ENCODE peak calls at places on chromosomes 16 and 17, in six cellular contexts. V, B, S, D, U and Z are unnamed samples.

GRCh38 chr16:56525154-56525720 is 5.4 kb upstream of the BBS2 start:
- DNase-seq in D (no peak), B (no peak), V (no peak), S (no peak), U (no peak), Z (no peak)

GRCh38 chr17:53588317-53588716 is 234.4 kb upstream of the KIF2B start:
- DNase-seq in S (no peak), U (no peak), B (no peak), D (no peak), V (no peak), Z (no peak)

GRCh38 chr16:11796227-11797165 is 562 bp downstream of the ZC3H7A start:
- DNase-seq in D (no peak), U (peak; percentile 50), B (no peak), S (peak; percentile 76), V (peak; percentile 79), Z (peak; percentile 54)

GRCh38 chr17:77723909-77724875 is 234.3 kb upstream of the TNRC6C start:
- DNase-seq in D (no peak), B (no peak), S (no peak), V (no peak), U (no peak), Z (no peak)

GRCh38 chr16:81376880-81377279 is 62.1 kb downstream of the GAN start:
- DNase-seq in U (no peak), B (no peak), V (no peak), S (no peak), D (peak; percentile 72), Z (no peak)

GRCh38 chr17:47776330-47777197 is 43.5 kb downstream of the TBX21 start:
- DNase-seq in D (no peak), B (no peak), V (no peak), U (peak; percentile 78), S (no peak), Z (peak; percentile 24)

GRCh38 chr16:49382916-49383315 is 9.3 kb downstream of the C16orf78 start:
- DNase-seq in B (no peak), V (no peak), S (no peak), D (no peak), U (no peak), Z (no peak)

GRCh38 chr16:20393801-20394637 is 10.5 kb downstream of the PDILT start:
- DNase-seq in U (no peak), S (peak; percentile 29), V (no peak), B (no peak), D (no peak), Z (no peak)

GRCh38 chr17:77927777-77928518 is 30.6 kb upstream of the TNRC6C start:
- DNase-seq in B (no peak), S (no peak), V (no peak), D (no peak), U (no peak), Z (no peak)

GRCh38 chr16:28261916-28262315 is 30.4 kb upstream of the SBK1 start:
- DNase-seq in B (no peak), V (no peak), U (no peak), D (no peak), S (no peak), Z (no peak)

GRCh38 chr17:40873801-40874200 is 6.8 kb upstream of the KRT12 start:
- DNase-seq in V (no peak), D (no peak), B (no peak), S (no peak), U (no peak), Z (no peak)

GRCh38 chr16:77897038-77897437 is 108.7 kb downstream of the VAT1L start:
- DNase-seq in B (no peak), D (no peak), V (no peak), S (no peak), U (no peak), Z (no peak)

GRCh38 chr17:21388066-21388465 is 11.9 kb downstream of the KCNJ12 start:
- DNase-seq in B (no peak), V (no peak), S (no peak), D (no peak), U (no peak), Z (peak; percentile 76)

GRCh38 chr17:31392856-31393748 is 1.6 kb downstream of the RAB11FIP4 start:
- DNase-seq in V (peak; percentile 40), S (no peak), D (peak; percentile 20), U (no peak), B (no peak), Z (no peak)

GRCh38 chr16:71526111-71526998 is at the start of gene CHST4:
- DNase-seq in U (peak; percentile 16), D (peak; percentile 14), S (peak; percentile 84), V (no peak), B (no peak), Z (peak; percentile 72)

GRCh38 chr17:36055921-36056320 is 8.2 kb upstream of the CCL18 start:
- DNase-seq in S (no peak), U (no peak), B (no peak), V (no peak), D (no peak), Z (no peak)

GRCh38 chr17:80109066-80109618 is 7.8 kb downstream of the GAA start:
- DNase-seq in U (no peak), B (no peak), D (no peak), S (peak; percentile 5), V (no peak), Z (no peak)

GRCh38 chr16:85201566-85201965 is 89.3 kb upstream of the CIBAR2 start:
- DNase-seq in V (no peak), B (no peak), D (no peak), U (no peak), S (peak; percentile 62), Z (no peak)

GRCh38 chr16:78461496-78461938 is 362.1 kb downstream of the WWOX start:
- DNase-seq in B (no peak), D (peak; percentile 6), V (peak; percentile 70), S (no peak), U (no peak), Z (no peak)

GRCh38 chr16:51888021-51888420 is 658.9 kb downstream of the TOX3 start:
- DNase-seq in B (no peak), U (no peak), D (peak; percentile 51), S (no peak), V (no peak), Z (no peak)

GRCh38 chr16:20385844-20386832 is 18.4 kb downstream of the PDILT start:
- DNase-seq in V (peak; percentile 93), D (no peak), S (peak; percentile 60), U (peak; percentile 65), B (no peak), Z (peak; percentile 23)

GRCh38 chr16:86307518-86307903 is 202.8 kb upstream of the FOXF1 start:
- DNase-seq in U (no peak), B (no peak), D (peak; percentile 85), V (no peak), S (no peak), Z (no peak)

GRCh38 chr16:11232852-11233726 is 22.9 kb downstream of the SOCS1 start:
- DNase-seq in D (no peak), V (no peak), S (no peak), B (no peak), U (no peak), Z (no peak)

GRCh38 chr16:82755570-82756282 is 129.0 kb downstream of the CDH13 start:
- DNase-seq in U (no peak), S (no peak), D (no peak), V (no peak), B (no peak), Z (no peak)

GRCh38 chr17:14712471-14713075 is 411.7 kb downstream of the HS3ST3B1 start:
- DNase-seq in S (no peak), B (no peak), U (no peak), D (no peak), V (no peak), Z (no peak)

GRCh38 chr16:74785031-74785430 is 10.4 kb upstream of the FA2H start:
- DNase-seq in U (no peak), B (no peak), D (no peak), S (no peak), V (no peak), Z (no peak)

GRCh38 chr16:84239910-84240309 is at the start of gene KCNG4:
- DNase-seq in V (no peak), D (no peak), B (no peak), S (no peak), U (no peak), Z (peak; percentile 88)

GRCh38 chr17:73028311-73028755 is 64.2 kb downstream of the SLC39A11 start:
- DNase-seq in S (no peak), B (no peak), U (no peak), V (no peak), D (no peak), Z (no peak)

GRCh38 chr16:77290451-77291110 is 91.4 kb downstream of the SYCE1L start:
- DNase-seq in D (no peak), V (no peak), S (no peak), U (no peak), B (no peak), Z (no peak)

GRCh38 chr17:3886776-3887175 is 6.1 kb downstream of the CAMKK1 start:
- DNase-seq in B (no peak), D (no peak), S (peak; percentile 62), U (no peak), V (peak; percentile 63), Z (no peak)

GRCh38 chr16:3097266-3097665 is 1.8 kb downstream of the ZSCAN10 start:
- DNase-seq in S (no peak), B (no peak), U (no peak), D (no peak), V (no peak), Z (no peak)

GRCh38 chr17:72134560-72135399 is 14.0 kb downstream of the SOX9 start:
- DNase-seq in V (no peak), U (no peak), S (no peak), D (no peak), B (no peak), Z (peak; percentile 81)

GRCh38 chr17:59825533-59826316 is 67.0 kb downstream of the TUBD1 start:
- DNase-seq in S (no peak), D (no peak), B (no peak), U (no peak), V (no peak), Z (no peak)
- H3K27ac ChIP-seq in S (peak overlapping the region; percentile 73), D (peak overlapping the region; percentile 55), B (peak overlapping the region; percentile 50), U (peak overlapping the region; percentile 97), V (peak overlapping the region; percentile 59), Z (no peak overlapping the region)

GRCh38 chr17:76154935-76155845 is 14.1 kb upstream of the FOXJ1 start:
- DNase-seq in U (no peak), D (no peak), V (peak; percentile 42), B (no peak), S (no peak), Z (no peak)
- H3K27ac ChIP-seq in U (no peak overlapping the region), D (no peak overlapping the region), V (no peak overlapping the region), B (no peak overlapping the region), S (no peak overlapping the region), Z (no peak overlapping the region)

GRCh38 chr17:17203173-17203730 is 2.9 kb downstream of the PLD6 start:
- DNase-seq in B (no peak), U (no peak), V (no peak), S (no peak), D (no peak), Z (no peak)
- H3K27ac ChIP-seq in B (peak overlapping the region; percentile 69), U (no peak overlapping the region), V (no peak overlapping the region), S (peak overlapping the region; percentile 64), D (no peak overlapping the region), Z (no peak overlapping the region)

DNA sequence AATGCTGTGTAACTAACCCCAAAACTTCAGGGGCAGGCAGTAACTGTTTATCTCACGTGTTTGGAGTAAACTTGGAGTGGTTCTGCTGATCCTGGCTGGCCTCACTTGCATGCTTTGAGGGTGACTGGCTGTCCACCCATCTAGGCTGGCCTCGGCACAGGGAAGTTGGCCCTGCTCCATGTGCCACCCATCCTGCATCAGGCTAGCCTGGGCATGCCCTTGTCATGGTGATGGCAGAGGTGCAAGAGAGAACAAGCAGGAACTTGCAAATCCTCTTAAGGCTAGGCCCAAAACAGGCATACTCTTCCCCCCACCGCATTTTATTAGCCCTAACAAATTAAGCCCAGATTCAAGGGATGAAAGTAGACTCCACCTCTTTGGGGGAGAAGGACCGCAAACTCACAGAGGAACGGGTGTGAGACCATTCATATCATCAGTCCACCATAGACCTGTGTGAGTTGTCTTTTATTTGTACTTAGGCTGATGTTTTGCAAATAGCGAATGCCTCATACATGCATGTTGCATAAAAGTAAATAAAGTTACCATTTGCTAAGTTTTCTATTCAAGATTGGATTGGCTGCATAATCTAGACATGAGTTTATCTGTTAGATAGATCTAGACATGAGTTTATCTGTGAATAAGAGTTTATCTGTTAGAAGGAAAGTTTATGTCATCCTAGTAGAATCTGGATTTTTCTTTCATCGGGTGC is 221.0 kb downstream of the CCDC182 start:
- DNase-seq in V (no peak), S (peak; percentile 74), B (peak; percentile 54), D (peak; percentile 83), U (peak; percentile 43), Z (peak; percentile 89)
- H3K27ac ChIP-seq in V (no peak overlapping the region), S (peak overlapping the region; percentile 49), B (peak overlapping the region; percentile 77), D (peak overlapping the region; percentile 70), U (peak overlapping the region; percentile 85), Z (peak overlapping the region; percentile 92)